ENCODE peak calls at places on chromosomes 2 and 18, in six cellular contexts. D is HCT116, R is K562, H is WTC11, Y is HepG2, U is GM12878. X is an unnamed sample.

GRCh38 chr2:33763671-33764310 is 164.7 kb upstream of the FAM98A start:
- DNase-seq in D (no peak), R (no peak), H (no peak), Y (no peak), U (no peak), X (no peak)

GRCh38 chr2:44951714-44952113 is 10.2 kb downstream of the SIX3 start:
- DNase-seq in D (no peak), R (no peak), H (no peak), Y (no peak), U (no peak), X (no peak)

GRCh38 chr2:190736355-190736754 is 87.5 kb downstream of the NAB1 start:
- DNase-seq in D (no peak), R (no peak), H (no peak), Y (no peak), U (no peak), X (no peak)

GRCh38 chr2:75640621-75641121 is 5.9 kb upstream of the MRPL19 start:
- DNase-seq in D (peak), R (peak), H (peak), Y (peak), U (no peak), X (no peak)

GRCh38 chr2:140353541-140353940 is 1573.4 kb upstream of the NXPH2 start:
- DNase-seq in D (no peak), R (no peak), H (no peak), Y (no peak), U (no peak), X (no peak)

GRCh38 chr2:112787294-112787693 is 3.0 kb upstream of the IL1A start:
- DNase-seq in D (no peak), R (no peak), H (no peak), Y (no peak), U (no peak), X (no peak)

GRCh38 chr18:8423051-8423558 is 186.1 kb upstream of the RAB12 start:
- DNase-seq in D (peak), R (no peak), H (no peak), Y (peak), U (no peak), X (no peak)

GRCh38 chr2:69453475-69454129 is 16.4 kb upstream of the NFU1 start:
- DNase-seq in D (no peak), R (no peak), H (no peak), Y (no peak), U (peak), X (no peak)

GRCh38 chr18:21386523-21387240 is 144.7 kb downstream of the GREB1L start:
- DNase-seq in D (no peak), R (no peak), H (peak), Y (no peak), U (no peak), X (peak)

GRCh38 chr2:189685540-189686229 is 11.2 kb downstream of the ANKAR start:
- DNase-seq in D (no peak), R (no peak), H (peak), Y (no peak), U (no peak), X (peak)

GRCh38 chr2:180927030-180927686 is 53.2 kb upstream of the UBE2E3 start:
- DNase-seq in D (no peak), R (no peak), H (no peak), Y (no peak), U (no peak), X (no peak)

GRCh38 chr18:59267511-59268126 is 5.6 kb downstream of the RAX start:
- DNase-seq in D (no peak), R (no peak), H (peak), Y (no peak), U (no peak), X (peak)

GRCh38 chr18:76368976-76369375 is 126.1 kb downstream of the ZNF516 start:
- DNase-seq in D (no peak), R (no peak), H (no peak), Y (no peak), U (no peak), X (no peak)
- TF ChIP-seq MAX in D (no peak), R (no peak), H (no peak), Y (no peak), U (no peak), X (no peak)

DNA sequence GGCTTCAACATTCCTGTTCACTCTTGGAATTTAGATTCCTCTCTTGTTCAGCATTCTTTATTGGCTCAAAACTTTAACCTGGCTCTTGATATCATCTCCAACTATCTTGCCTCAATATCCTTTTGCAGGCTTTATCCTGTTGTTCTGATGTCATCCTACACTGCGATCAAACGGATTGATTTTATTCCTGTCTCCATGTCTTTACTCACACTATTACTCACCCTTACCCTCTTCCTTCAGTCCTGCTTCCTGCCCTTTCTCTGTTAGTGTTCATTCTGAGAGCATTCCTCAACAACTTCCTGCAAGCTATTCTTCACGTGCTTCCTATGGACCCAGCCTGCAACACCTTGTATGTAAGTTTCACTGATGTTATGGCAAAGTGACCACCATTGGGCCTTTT is 264.7 kb downstream of the RNF152 start:
- DNase-seq in D (no peak), R (no peak), H (no peak), Y (no peak), U (no peak), X (no peak)
- TF ChIP-seq ATF3 in D (no peak), R (no peak), H (no peak), Y (no peak), U (no peak), X (no peak)

DNA sequence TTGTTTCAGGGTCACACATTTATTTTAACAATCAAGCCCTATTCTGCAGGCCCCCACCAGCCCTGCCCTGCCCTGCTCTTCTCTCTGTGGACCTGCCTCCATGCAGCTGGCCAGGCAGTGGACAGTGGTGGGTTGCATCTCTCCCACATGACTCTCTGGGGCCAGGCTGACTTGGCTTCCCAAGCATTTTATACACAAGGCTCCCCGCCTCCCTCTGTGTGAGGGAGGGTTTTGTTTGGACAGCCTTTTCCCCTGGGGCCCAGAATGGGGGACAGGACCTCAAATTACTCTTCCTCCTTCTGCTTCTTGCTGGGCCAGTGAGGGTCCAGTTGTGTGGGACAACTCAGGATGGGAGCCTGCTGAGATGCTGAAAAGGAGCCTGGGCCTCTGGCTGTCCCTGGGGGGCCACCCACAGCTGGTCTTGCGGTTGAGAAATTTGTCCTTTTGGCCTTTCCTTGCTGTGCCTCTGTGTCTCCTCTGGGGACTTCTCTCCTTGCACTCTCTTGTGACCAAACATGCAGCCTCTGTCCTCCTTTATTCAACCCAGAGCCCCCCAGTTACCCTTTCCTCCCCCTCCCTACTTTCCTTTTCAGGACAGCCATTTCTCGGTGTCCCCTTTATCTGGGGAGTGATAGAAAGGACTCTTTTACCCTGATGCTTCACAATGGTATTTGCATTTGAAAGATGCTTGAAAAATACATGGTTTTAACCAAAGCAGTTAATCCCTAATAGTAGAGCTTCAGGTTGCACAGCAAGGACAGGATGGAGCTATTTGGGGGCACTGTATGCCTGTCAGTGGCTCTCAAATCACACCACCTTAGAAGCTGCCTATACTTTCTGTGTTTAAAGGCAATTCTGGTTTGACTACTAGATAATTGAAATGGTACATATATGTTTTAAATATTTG is 151.1 kb downstream of the FHOD3 start:
- DNase-seq in D (no peak), R (no peak), H (no peak), Y (no peak), U (no peak), X (no peak)
- TF ChIP-seq MAX in D (no peak), R (no peak), H (no peak), Y (no peak), U (no peak), X (no peak)

GRCh38 chr2:227703280-227703732 is 14.5 kb downstream of the SLC19A3 start:
- DNase-seq in D (no peak), R (no peak), H (no peak), Y (peak), U (no peak), X (peak)
- TF ChIP-seq ATF3 in D (no peak), R (no peak), H (no peak), Y (no peak), U (no peak), X (no peak)

DNA sequence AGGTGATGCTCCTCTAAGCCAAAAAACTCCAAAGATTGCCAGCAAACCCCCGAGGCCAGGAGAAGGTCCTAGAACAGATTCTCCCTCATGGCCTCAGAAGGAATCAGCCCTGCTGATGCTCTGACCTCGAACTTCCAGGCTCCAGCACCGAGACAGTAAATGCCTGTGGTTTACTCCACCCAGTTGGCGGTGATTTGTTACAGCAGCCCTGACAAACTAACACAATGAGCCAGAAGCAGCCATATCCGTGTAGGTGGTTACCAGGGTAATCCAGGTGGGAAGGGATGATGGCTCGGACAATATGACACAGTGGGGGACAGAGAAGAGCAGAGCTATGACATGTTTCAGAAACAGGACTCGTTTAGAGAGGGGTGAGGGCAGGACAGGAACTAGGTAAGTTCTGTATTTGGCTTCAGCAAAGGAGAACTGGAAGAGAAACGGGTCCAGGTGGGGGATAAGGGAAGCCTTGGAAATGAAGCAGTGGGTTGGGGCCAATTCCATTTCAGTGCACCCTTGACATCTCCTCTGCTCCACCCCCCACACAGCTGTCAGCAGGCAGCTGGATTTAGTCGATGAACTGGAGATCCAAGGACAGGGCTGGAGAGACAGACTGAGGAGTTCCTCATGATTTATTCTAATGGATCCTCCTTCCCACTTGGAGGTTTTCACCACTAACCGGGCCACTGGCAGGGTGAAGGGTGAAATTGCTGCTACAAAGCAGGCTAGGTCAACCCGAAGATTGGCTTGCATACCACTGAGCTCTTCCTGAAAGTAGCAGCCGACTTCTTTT is 179.6 kb upstream of the SH3BP4 start:
- DNase-seq in D (no peak), R (no peak), H (no peak), Y (no peak), U (no peak), X (no peak)
- TF ChIP-seq MAX in D (no peak), R (no peak), H (no peak), Y (no peak), U (no peak), X (no peak)

GRCh38 chr2:204886713-204887112 is 341.4 kb downstream of the PARD3B start:
- DNase-seq in D (no peak), R (no peak), H (no peak), Y (no peak), U (no peak), X (no peak)
- TF ChIP-seq ATF3 in D (no peak), R (no peak), H (no peak), Y (no peak), U (no peak), X (no peak)

GRCh38 chr2:120180066-120180465 is 43.1 kb downstream of the TMEM185B start:
- DNase-seq in D (no peak), R (no peak), H (peak), Y (no peak), U (no peak), X (no peak)

GRCh38 chr2:120175000-120175581 is 48.1 kb downstream of the TMEM185B start:
- DNase-seq in D (peak), R (peak), H (no peak), Y (peak), U (no peak), X (no peak)

GRCh38 chr2:120176526-120176925 is 46.7 kb downstream of the TMEM185B start:
- DNase-seq in D (no peak), R (no peak), H (no peak), Y (no peak), U (no peak), X (no peak)

GRCh38 chr2:120177973-120178372 is 45.2 kb downstream of the TMEM185B start:
- DNase-seq in D (no peak), R (no peak), H (no peak), Y (no peak), U (no peak), X (no peak)

GRCh38 chr2:120177011-120177621 is 46.1 kb downstream of the TMEM185B start:
- DNase-seq in D (no peak), R (peak), H (peak), Y (no peak), U (peak), X (no peak)
- TF ChIP-seq MAX in D (no peak), R (no peak), H (no peak), Y (no peak), U (peak), X (no peak)

GRCh38 chr2:102304711-102305591 is 6.4 kb upstream of the IL1RL1 start:
- DNase-seq in D (no peak), R (no peak), H (no peak), Y (no peak), U (no peak), X (no peak)
- TF ChIP-seq ATF3 in D (no peak), R (no peak), H (no peak), Y (no peak), U (no peak), X (no peak)